ENCODE peak calls at places on chromosome 17, in eight cellular contexts. One of them, this sample, is unnamed.

GRCh38 chr17:66172144-66172543 is 19.8 kb downstream of the CEP112 start:
- DNase-seq in body of pancreas: no peak
- DNase-seq in kidney glomerular epithelial cell: no peak
- DNase-seq in ACHN: no peak
- DNase-seq in Daoy: no peak
- DNase-seq in mucosa of descending colon: no peak
- DNase-seq in heart left ventricle: no peak
- DNase-seq in H54: no peak
- DNase-seq in this sample: no peak

GRCh38 chr17:1438593-1439083 is 17.4 kb downstream of the CRK start:
- DNase-seq in ACHN: peak
- DNase-seq in Daoy: peak
- DNase-seq in kidney glomerular epithelial cell: peak
- DNase-seq in heart left ventricle: peak
- DNase-seq in mucosa of descending colon: no peak
- DNase-seq in H54: no peak
- DNase-seq in body of pancreas: no peak
- DNase-seq in this sample: no peak

GRCh38 chr17:82848022-82848592 is 8.3 kb upstream of the ZNF750 start:
- DNase-seq in kidney glomerular epithelial cell: no peak
- DNase-seq in heart left ventricle: no peak
- DNase-seq in mucosa of descending colon: peak
- DNase-seq in H54: no peak
- DNase-seq in Daoy: no peak
- DNase-seq in body of pancreas: peak
- DNase-seq in ACHN: no peak
- DNase-seq in this sample: no peak

GRCh38 chr17:75637143-75637538 is 3.9 kb downstream of the SMIM5 start:
- DNase-seq in body of pancreas: no peak
- DNase-seq in ACHN: no peak
- DNase-seq in mucosa of descending colon: peak
- DNase-seq in heart left ventricle: peak
- DNase-seq in kidney glomerular epithelial cell: no peak
- DNase-seq in Daoy: no peak
- DNase-seq in H54: no peak
- DNase-seq in this sample: no peak

GRCh38 chr17:14866266-14866665 is 398.9 kb downstream of the PMP22 start:
- DNase-seq in heart left ventricle: no peak
- DNase-seq in body of pancreas: no peak
- DNase-seq in H54: no peak
- DNase-seq in mucosa of descending colon: no peak
- DNase-seq in ACHN: no peak
- DNase-seq in kidney glomerular epithelial cell: no peak
- DNase-seq in Daoy: peak
- DNase-seq in this sample: no peak

GRCh38 chr17:16282522-16282921 is 65.5 kb downstream of the PIGL start:
- DNase-seq in mucosa of descending colon: no peak
- DNase-seq in body of pancreas: no peak
- DNase-seq in H54: peak
- DNase-seq in kidney glomerular epithelial cell: peak
- DNase-seq in heart left ventricle: no peak
- DNase-seq in Daoy: peak
- DNase-seq in ACHN: peak
- DNase-seq in this sample: peak

GRCh38 chr17:76843703-76844484 is 24.3 kb upstream of the MGAT5B start:
- DNase-seq in heart left ventricle: no peak
- DNase-seq in body of pancreas: no peak
- DNase-seq in Daoy: peak
- DNase-seq in kidney glomerular epithelial cell: no peak
- DNase-seq in H54: peak
- DNase-seq in ACHN: no peak
- DNase-seq in mucosa of descending colon: no peak
- DNase-seq in this sample: no peak

GRCh38 chr17:21377821-21378396 is 1.8 kb downstream of the KCNJ12 start:
- DNase-seq in heart left ventricle: no peak
- DNase-seq in kidney glomerular epithelial cell: no peak
- DNase-seq in Daoy: no peak
- DNase-seq in ACHN: no peak
- DNase-seq in H54: no peak
- DNase-seq in mucosa of descending colon: no peak
- DNase-seq in body of pancreas: no peak
- DNase-seq in this sample: no peak

GRCh38 chr17:21282231-21282630 is 2.3 kb upstream of the MAP2K3 start:
- DNase-seq in mucosa of descending colon: no peak
- DNase-seq in kidney glomerular epithelial cell: peak
- DNase-seq in ACHN: peak
- DNase-seq in Daoy: peak
- DNase-seq in heart left ventricle: no peak
- DNase-seq in H54: peak
- DNase-seq in body of pancreas: no peak
- DNase-seq in this sample: peak

GRCh38 chr17:2852729-2853110 is 56.5 kb downstream of the RAP1GAP2 start:
- DNase-seq in Daoy: no peak
- DNase-seq in H54: no peak
- DNase-seq in mucosa of descending colon: no peak
- DNase-seq in kidney glomerular epithelial cell: no peak
- DNase-seq in ACHN: no peak
- DNase-seq in heart left ventricle: no peak
- DNase-seq in body of pancreas: no peak
- DNase-seq in this sample: no peak

GRCh38 chr17:63476494-63476856 is 386 bp upstream of the ACE start:
- DNase-seq in H54: no peak
- DNase-seq in kidney glomerular epithelial cell: no peak
- DNase-seq in ACHN: peak
- DNase-seq in body of pancreas: peak
- DNase-seq in mucosa of descending colon: peak
- DNase-seq in heart left ventricle: no peak
- DNase-seq in Daoy: peak
- DNase-seq in this sample: no peak

GRCh38 chr17:69773081-69773480 is 301.9 kb upstream of the KCNJ16 start:
- DNase-seq in body of pancreas: no peak
- DNase-seq in Daoy: no peak
- DNase-seq in mucosa of descending colon: no peak
- DNase-seq in ACHN: no peak
- DNase-seq in H54: no peak
- DNase-seq in kidney glomerular epithelial cell: no peak
- DNase-seq in heart left ventricle: no peak
- DNase-seq in this sample: no peak

GRCh38 chr17:52255347-52255746 is 96.8 kb upstream of the CA10 start:
- DNase-seq in heart left ventricle: no peak
- DNase-seq in kidney glomerular epithelial cell: no peak
- DNase-seq in ACHN: no peak
- DNase-seq in H54: no peak
- DNase-seq in mucosa of descending colon: no peak
- DNase-seq in body of pancreas: no peak
- DNase-seq in Daoy: no peak
- DNase-seq in this sample: no peak

GRCh38 chr17:48719642-48720262 is 2.6 kb downstream of the PRAC1 start:
- DNase-seq in body of pancreas: no peak
- DNase-seq in heart left ventricle: no peak
- DNase-seq in Daoy: no peak
- DNase-seq in ACHN: no peak
- DNase-seq in H54: no peak
- DNase-seq in mucosa of descending colon: peak
- DNase-seq in kidney glomerular epithelial cell: no peak
- DNase-seq in this sample: no peak

GRCh38 chr17:48314716-48315115 is 115.3 kb downstream of the SKAP1 start:
- DNase-seq in mucosa of descending colon: no peak
- DNase-seq in Daoy: no peak
- DNase-seq in ACHN: no peak
- DNase-seq in kidney glomerular epithelial cell: no peak
- DNase-seq in body of pancreas: no peak
- DNase-seq in heart left ventricle: no peak
- DNase-seq in H54: no peak
- DNase-seq in this sample: no peak

GRCh38 chr17:7579001-7579838 is at the start of gene CD68:
- DNase-seq in body of pancreas: peak
- DNase-seq in kidney glomerular epithelial cell: peak
- DNase-seq in H54: peak
- DNase-seq in mucosa of descending colon: peak
- DNase-seq in ACHN: peak
- DNase-seq in Daoy: peak
- DNase-seq in heart left ventricle: peak
- DNase-seq in this sample: peak

GRCh38 chr17:62860962-62861873 is 53.1 kb upstream of the MARCHF10 start:
- DNase-seq in Daoy: no peak
- DNase-seq in kidney glomerular epithelial cell: no peak
- DNase-seq in ACHN: no peak
- DNase-seq in heart left ventricle: no peak
- DNase-seq in H54: no peak
- DNase-seq in body of pancreas: no peak
- DNase-seq in mucosa of descending colon: no peak
- DNase-seq in this sample: no peak